ENCODE peak calls at places on chromosome 20, in four cellular contexts. C, E, W and V are unnamed samples.

GRCh38 chr20:58864346-58864745 is 11.8 kb downstream of the GNAS start:
- DNase-seq in E (no peak), W (no peak), C (no peak), V (no peak)

GRCh38 chr20:11338506-11339306 is 579.0 kb upstream of the BTBD3 start:
- DNase-seq in W (no peak), E (peak; percentile 74), C (no peak), V (no peak)

GRCh38 chr20:58882704-58883089 is 30.2 kb downstream of the GNAS start:
- DNase-seq in W (no peak), C (no peak), E (no peak), V (no peak)

GRCh38 chr20:12455152-12455551 is 537.5 kb downstream of the BTBD3 start:
- DNase-seq in C (no peak), E (no peak), W (no peak), V (no peak)

GRCh38 chr20:4150095-4150492 is 134.7 kb upstream of the RNF24 start:
- DNase-seq in E (peak; percentile 64), W (no peak), C (peak; percentile 71), V (no peak)

GRCh38 chr20:42083280-42083679 is 465.1 kb upstream of the CHD6 start:
- DNase-seq in E (no peak), C (no peak), W (no peak), V (no peak)

GRCh38 chr20:44271915-44272663 is 25.0 kb downstream of the GDAP1L1 start:
- DNase-seq in W (no peak), E (no peak), C (no peak), V (peak; percentile 27)

GRCh38 chr20:49245921-49246740 is 26.9 kb downstream of the DDX27 start:
- DNase-seq in C (peak; percentile 53), E (peak; percentile 55), W (peak; percentile 68), V (no peak)

GRCh38 chr20:42441862-42442196 is 747.9 kb downstream of the PTPRT start:
- DNase-seq in C (no peak), W (no peak), E (no peak), V (no peak)

GRCh38 chr20:38115896-38116295 is 49.2 kb downstream of the TGM2 start:
- DNase-seq in C (no peak), W (no peak), E (no peak), V (no peak)

GRCh38 chr20:34639755-34640222 is 37.1 kb downstream of the PIGU start:
- DNase-seq in W (peak; percentile 58), E (no peak), C (no peak), V (no peak)

GRCh38 chr20:9203081-9203447 is 134.2 kb downstream of the PLCB4 start:
- DNase-seq in E (peak; percentile 48), C (peak; percentile 31), W (no peak), V (no peak)

GRCh38 chr20:10240655-10241054 is 22.0 kb downstream of the SNAP25 start:
- DNase-seq in W (no peak), C (no peak), E (no peak), V (no peak)

GRCh38 chr20:1274485-1275313 is 8.6 kb downstream of the SNPH start:
- DNase-seq in W (no peak), C (no peak), E (no peak), V (no peak)

GRCh38 chr20:752263-752662 is 16.0 kb downstream of the SLC52A3 start:
- DNase-seq in W (no peak), C (no peak), E (no peak), V (no peak)

GRCh38 chr20:13105864-13106457 is 97.2 kb downstream of the SPTLC3 start:
- DNase-seq in E (peak; percentile 38), C (peak; percentile 43), W (peak; percentile 62), V (no peak)

GRCh38 chr20:56158489-56158888 is 90.0 kb upstream of the MC3R start:
- DNase-seq in W (no peak), E (no peak), C (no peak), V (no peak)

GRCh38 chr20:17963114-17963897 is 5.3 kb downstream of the SNX5 start:
- DNase-seq in W (no peak), E (no peak), C (no peak), V (no peak)
- TF ChIP-seq POLR2A in W (no peak), E (no peak), C (no peak), V (no peak)

GRCh38 chr20:40468759-40469158 is 220.3 kb downstream of the MAFB start:
- DNase-seq in W (no peak), E (no peak), C (no peak), V (no peak)

GRCh38 chr20:40467703-40468411 is 221.2 kb downstream of the MAFB start:
- DNase-seq in E (no peak), W (no peak), C (no peak), V (no peak)

GRCh38 chr20:40472905-40473304 is 216.1 kb downstream of the MAFB start:
- DNase-seq in E (no peak), W (no peak), C (no peak), V (no peak)

GRCh38 chr20:40470313-40471260 is 218.4 kb downstream of the MAFB start:
- DNase-seq in W (no peak), E (no peak), C (no peak), V (no peak)

GRCh38 chr20:40471261-40471629 is 217.8 kb downstream of the MAFB start:
- DNase-seq in C (peak; percentile 18), W (no peak), E (no peak), V (peak; percentile 17)
- TF ChIP-seq MAFK in C (no peak), W (no peak), E (no peak), V (no peak)

GRCh38 chr20:32541917-32542615 is 43.1 kb downstream of the NOL4L start:
- DNase-seq in W (no peak), C (no peak), E (no peak), V (no peak)
- TF ChIP-seq POLR2A in W (no peak), C (no peak), E (no peak), V (no peak)

GRCh38 chr20:17403496-17403895 is 127.7 kb downstream of the BFSP1 start:
- DNase-seq in C (no peak), E (no peak), W (no peak), V (no peak)

GRCh38 chr20:17406191-17406590 is 125.0 kb downstream of the BFSP1 start:
- DNase-seq in C (no peak), W (no peak), E (no peak), V (no peak)

GRCh38 chr20:17407550-17407949 is 123.6 kb downstream of the BFSP1 start:
- DNase-seq in W (no peak), E (no peak), C (no peak), V (no peak)
- TF ChIP-seq MAFK in W (no peak), E (no peak), C (no peak), V (no peak)

GRCh38 chr20:62303049-62303326 is 191 bp downstream of the ADRM1 start:
- DNase-seq in E (no peak), C (no peak), W (no peak), V (no peak)

GRCh38 chr20:62300319-62300718 is 2.5 kb upstream of the ADRM1 start:
- DNase-seq in E (no peak), C (no peak), W (no peak), V (no peak)

GRCh38 chr20:62302341-62303048 is at the start of gene ADRM1:
- DNase-seq in E (peak; percentile 94), W (peak; percentile 97), C (peak; percentile 97), V (peak; percentile 98)

GRCh38 chr20:62301111-62301668 is 1.6 kb upstream of the ADRM1 start:
- DNase-seq in W (no peak), E (no peak), C (no peak), V (no peak)

GRCh38 chr20:62301773-62302340 is 940 bp upstream of the ADRM1 start:
- DNase-seq in C (peak; percentile 97), E (peak; percentile 91), W (peak; percentile 100), V (peak; percentile 87)
- TF ChIP-seq POLR2A in C (no peak), E (no peak), W (peak; percentile 51), V (no peak)

GRCh38 chr20:25226433-25227316 is 21.2 kb upstream of the PYGB start:
- DNase-seq in E (no peak), C (no peak), W (no peak), V (no peak)
- TF ChIP-seq MAFK in E (no peak), C (no peak), W (no peak), V (no peak)

DNA sequence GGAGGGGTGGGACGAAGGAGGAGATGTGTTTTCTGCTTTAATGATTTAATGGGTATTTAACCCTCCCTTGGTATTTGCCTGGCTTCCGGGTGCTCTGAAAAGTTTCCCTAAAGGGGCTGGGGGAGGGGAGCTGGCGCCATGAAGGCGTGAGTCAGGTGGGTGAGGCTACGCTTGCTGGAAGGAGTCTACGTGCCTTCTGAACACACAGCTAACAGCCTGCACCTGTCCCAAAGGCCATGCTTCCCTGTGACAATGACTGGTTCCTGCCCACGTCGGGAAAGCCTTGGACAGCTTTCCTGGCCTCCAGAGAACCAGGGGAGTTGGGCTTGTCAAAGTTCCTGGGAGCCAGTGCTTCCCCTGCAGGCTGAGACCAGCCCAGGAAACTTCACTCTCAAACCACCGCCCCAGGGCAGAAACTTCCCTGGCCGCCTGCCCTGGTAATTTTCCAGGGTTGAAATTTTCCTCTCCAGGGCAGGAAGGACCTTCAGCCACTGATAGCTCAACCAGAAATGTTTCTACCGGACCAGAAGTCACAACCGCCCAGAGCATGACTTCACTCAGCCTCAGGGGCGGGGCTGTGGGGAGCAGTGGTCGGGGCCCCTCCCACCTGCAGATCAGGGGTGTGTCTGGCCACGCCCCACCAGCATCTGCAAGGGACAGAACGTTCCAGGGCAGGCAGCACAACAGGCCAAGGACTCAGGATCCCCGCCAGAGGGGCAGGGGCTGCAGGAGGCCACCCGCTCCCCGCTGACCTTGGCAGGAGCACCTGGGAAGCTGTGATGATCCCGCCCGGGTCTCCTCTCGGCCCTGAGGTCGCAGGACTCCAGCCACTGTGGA is 18.6 kb upstream of the SLCO4A1 start:
- DNase-seq in W (peak; percentile 98), E (peak; percentile 68), C (peak; percentile 83), V (no peak)
- TF ChIP-seq POLR2A in W (no peak), E (no peak), C (peak; percentile 48), V (no peak)

GRCh38 chr20:6122111-6122872 is 538 bp downstream of the FERMT1 start:
- DNase-seq in C (peak; percentile 45), W (peak; percentile 32), E (peak; percentile 45), V (peak; percentile 52)

GRCh38 chr20:6123650-6124014 is 802 bp upstream of the FERMT1 start:
- DNase-seq in W (peak; percentile 85), C (no peak), E (no peak), V (no peak)

GRCh38 chr20:6121504-6121903 is 1.3 kb downstream of the FERMT1 start:
- DNase-seq in W (no peak), C (no peak), E (no peak), V (no peak)

GRCh38 chr20:6120491-6120988 is 2.3 kb downstream of the FERMT1 start:
- DNase-seq in W (no peak), C (no peak), E (no peak), V (no peak)

GRCh38 chr20:6122873-6123649 is at the start of gene FERMT1:
- DNase-seq in W (peak; percentile 84), C (peak; percentile 89), E (peak; percentile 54), V (peak; percentile 61)
- TF ChIP-seq MAFK in W (no peak), C (peak; percentile 6), E (no peak), V (no peak)